ENCODE peak calls at places on chromosomes 2 and 18, in seven cellular contexts. O is testis, I is H54, X is A549, T is breast epithelium, M is GM12891, F is stomach. S is an unnamed sample.

GRCh38 chr2:218992196-218992595 is 1.0 kb downstream of the CRYBA2 start:
- DNase-seq in I (no peak), M (no peak), T (no peak), O (no peak), F (no peak), X (no peak), S (no peak)

GRCh38 chr2:9287400-9288059 is 80.9 kb downstream of the ASAP2 start:
- DNase-seq in X (peak; percentile 94), I (peak; percentile 79), T (no peak), F (no peak), M (no peak), O (no peak), S (no peak)

GRCh38 chr2:30157616-30158015 is 10.8 kb downstream of the YPEL5 start:
- DNase-seq in I (no peak), F (no peak), X (no peak), O (no peak), T (no peak), M (no peak), S (no peak)

GRCh38 chr18:61554117-61554776 is 221.0 kb downstream of the CDH20 start:
- DNase-seq in I (no peak), F (no peak), X (no peak), T (no peak), M (no peak), O (peak; percentile 81), S (peak; percentile 54)

GRCh38 chr18:54444309-54444914 is 86.7 kb downstream of the C18orf54 start:
- DNase-seq in T (no peak), I (peak; percentile 3), O (peak; percentile 51), M (peak; percentile 5), X (peak; percentile 57), F (peak; percentile 49), S (peak; percentile 30)

GRCh38 chr2:108554530-108554929 is 20.3 kb downstream of the LIMS1 start:
- DNase-seq in O (no peak), T (no peak), X (no peak), I (no peak), M (no peak), F (no peak), S (no peak)

GRCh38 chr18:32542221-32542798 is 71.6 kb upstream of the GAREM1 start:
- DNase-seq in I (no peak), X (no peak), T (no peak), O (no peak), F (no peak), M (no peak), S (no peak)

GRCh38 chr2:173818285-173818684 is 146.9 kb downstream of the SP3 start:
- DNase-seq in I (no peak), X (no peak), F (no peak), M (no peak), T (no peak), O (no peak), S (no peak)

GRCh38 chr2:174330945-174331619 is 3.7 kb upstream of the SP9 start:
- DNase-seq in X (no peak), I (no peak), F (no peak), T (no peak), O (no peak), M (no peak), S (no peak)

GRCh38 chr2:184210329-184210728 is 388.0 kb upstream of the ZNF804A start:
- DNase-seq in X (no peak), F (no peak), M (no peak), T (no peak), I (no peak), O (no peak), S (no peak)

GRCh38 chr2:106638043-106638442 is 150.9 kb downstream of the CD8B2 start:
- DNase-seq in I (no peak), T (no peak), O (no peak), M (no peak), X (peak; percentile 39), F (no peak), S (no peak)

GRCh38 chr2:131042161-131042775 is 51.0 kb downstream of the FAM168B start:
- DNase-seq in T (no peak), I (peak; percentile 55), M (no peak), F (no peak), O (no peak), X (no peak), S (peak; percentile 72)

GRCh38 chr2:65430515-65431416 is 1.6 kb downstream of the SPRED2 start:
- DNase-seq in T (no peak), I (peak; percentile 63), F (peak; percentile 62), X (peak; percentile 78), M (no peak), O (peak; percentile 81), S (peak; percentile 58)
- TF ChIP-seq POLR2A in T (no peak), I (no peak), F (no peak), X (no peak), M (no peak), O (no peak), S (peak; percentile 55)

GRCh38 chr2:119174993-119175347 is 16.4 kb upstream of the C1QL2 start:
- DNase-seq in F (no peak), O (no peak), I (peak; percentile 61), M (no peak), X (no peak), T (no peak), S (no peak)
- TF ChIP-seq POLR2A in F (no peak), O (no peak), I (no peak), M (no peak), X (no peak), T (no peak), S (no peak)

DNA sequence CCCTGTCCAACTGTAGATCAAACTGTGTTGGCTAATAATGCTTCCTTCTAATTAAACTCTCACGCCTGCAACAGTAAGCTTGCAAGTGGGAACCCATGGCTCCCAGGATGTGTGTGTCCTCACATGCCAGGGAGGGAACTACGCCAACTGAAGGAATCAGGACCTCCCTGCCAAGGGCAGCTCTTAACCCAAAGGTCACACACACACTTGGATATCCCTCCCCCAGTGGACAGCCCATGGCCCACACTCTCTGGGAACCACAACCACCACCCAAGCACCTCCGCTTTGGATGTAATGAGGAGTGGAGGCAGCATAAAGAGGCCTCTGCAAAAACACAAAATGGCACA is 102.1 kb downstream of the CRACDL start:
- DNase-seq in T (no peak), X (no peak), F (no peak), I (no peak), O (no peak), M (no peak), S (no peak)
- TF ChIP-seq POLR2A in T (no peak), X (no peak), F (no peak), I (no peak), O (no peak), M (no peak), S (no peak)

GRCh38 chr2:201642579-201643215 is 606 bp downstream of the TMEM237 start:
- DNase-seq in O (peak; percentile 88), T (peak; percentile 87), I (peak; percentile 67), M (peak; percentile 80), X (peak; percentile 78), F (peak; percentile 83), S (peak; percentile 75)
- TF ChIP-seq POLR2A in O (no peak), T (peak; percentile 50), I (peak; percentile 64), M (no peak), X (peak; percentile 72), F (no peak), S (peak; percentile 74)

GRCh38 chr2:190183535-190183934 is 121.0 kb upstream of the MSTN start:
- DNase-seq in I (no peak), T (no peak), M (no peak), F (no peak), X (no peak), O (no peak), S (no peak)

GRCh38 chr2:190180313-190181065 is 118.0 kb upstream of the MSTN start:
- DNase-seq in T (no peak), F (peak; percentile 57), I (peak; percentile 36), M (peak; percentile 52), X (peak; percentile 73), O (peak; percentile 72), S (peak; percentile 85)

GRCh38 chr2:190182071-190182524 is 119.6 kb upstream of the MSTN start:
- DNase-seq in F (no peak), O (no peak), X (no peak), M (no peak), I (no peak), T (no peak), S (no peak)

GRCh38 chr2:190179754-190180312 is 117.3 kb upstream of the MSTN start:
- DNase-seq in X (no peak), F (peak; percentile 63), M (no peak), T (no peak), O (no peak), I (no peak), S (no peak)

GRCh38 chr2:190181066-190181681 is 118.6 kb upstream of the MSTN start:
- DNase-seq in O (no peak), X (no peak), M (no peak), T (no peak), F (no peak), I (no peak), S (no peak)
- TF ChIP-seq POLR2A in O (no peak), X (no peak), M (no peak), T (no peak), F (no peak), I (no peak), S (no peak)

GRCh38 chr2:209472871-209473270 is 49.0 kb downstream of the MAP2 start:
- DNase-seq in O (no peak), T (no peak), X (peak; percentile 48), F (no peak), I (no peak), M (no peak), S (no peak)
- TF ChIP-seq POLR2A in O (no peak), T (no peak), X (no peak), F (no peak), I (no peak), M (no peak), S (no peak)

GRCh38 chr2:160876029-160876428 is 284.2 kb upstream of the TANK start:
- DNase-seq in X (no peak), O (no peak), M (no peak), T (no peak), F (no peak), I (no peak), S (no peak)
- TF ChIP-seq POLR2A in X (no peak), O (no peak), M (no peak), T (no peak), F (no peak), I (no peak), S (no peak)

DNA sequence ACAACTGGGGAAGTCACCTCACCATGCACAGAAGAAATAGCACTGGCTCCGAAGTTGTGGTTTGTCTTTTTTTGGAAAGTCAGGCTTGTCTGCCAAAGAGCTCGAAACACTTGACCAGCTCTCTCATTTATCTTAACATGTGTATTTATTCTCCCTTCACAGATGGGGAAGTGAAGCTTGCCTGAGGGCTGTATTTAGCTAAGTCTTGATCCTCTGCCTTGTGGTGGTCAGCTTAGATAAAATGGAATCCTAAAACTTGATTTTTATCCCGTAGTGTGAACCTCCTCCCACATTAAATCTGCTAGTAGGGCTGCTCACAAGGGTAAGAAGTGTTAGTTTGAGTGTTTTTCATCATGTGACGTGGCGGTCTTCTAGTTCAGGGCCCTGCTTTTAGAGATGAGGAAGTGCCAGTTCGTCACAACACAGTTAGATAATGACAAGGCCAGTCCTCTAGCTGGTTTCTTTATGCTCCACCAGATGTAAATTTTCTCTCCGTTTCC is 89.7 kb downstream of the TMEM247 start:
- DNase-seq in M (peak; percentile 23), O (peak; percentile 26), T (no peak), F (no peak), X (no peak), I (no peak), S (no peak)
- TF ChIP-seq POLR2A in M (peak; percentile 49), O (no peak), T (no peak), F (no peak), X (no peak), I (no peak), S (no peak)

GRCh38 chr2:112075490-112076260 is 20.6 kb downstream of the TMEM87B start:
- DNase-seq in M (no peak), F (no peak), I (no peak), O (no peak), X (peak; percentile 20), T (no peak), S (no peak)
- TF ChIP-seq POLR2A in M (no peak), F (no peak), I (no peak), O (no peak), X (no peak), T (no peak), S (no peak)